ENCODE peak calls at places on chromosomes 2 and 18, in four cellular contexts. D is colonic mucosa, M is Calu3, J is HFFc6. C is an unnamed sample.

GRCh38 chr2:226585130-226585561 is 214.5 kb downstream of the IRS1 start:
- DNase-seq in D (no peak), M (no peak), J (no peak), C (no peak)

GRCh38 chr2:218259099-218259921 is 1.5 kb upstream of the GPBAR1 start:
- DNase-seq in D (no peak), M (no peak), J (peak), C (no peak)

GRCh38 chr2:210092791-210093190 is 78.4 kb downstream of the KANSL1L start:
- DNase-seq in D (no peak), M (no peak), J (no peak), C (no peak)

GRCh38 chr18:57624988-57625387 is 3.4 kb upstream of the NARS1 start:
- DNase-seq in D (no peak), M (no peak), J (peak), C (no peak)

GRCh38 chr18:5998166-5998881 is 103.0 kb upstream of the TMEM200C start:
- DNase-seq in D (no peak), M (no peak), J (no peak), C (no peak)

GRCh38 chr2:142745691-142746090 is 131.8 kb upstream of the KYNU start:
- DNase-seq in D (no peak), M (no peak), J (no peak), C (no peak)

GRCh38 chr2:226176298-226176984 is 623.2 kb downstream of the IRS1 start:
- DNase-seq in D (no peak), M (no peak), J (no peak), C (no peak)

GRCh38 chr2:219658447-219658846 is 31.0 kb downstream of the SLC4A3 start:
- DNase-seq in D (no peak), M (no peak), J (peak), C (no peak)

GRCh38 chr2:15714609-15715008 is 122.9 kb downstream of the DDX1 start:
- DNase-seq in D (no peak), M (no peak), J (no peak), C (no peak)

GRCh38 chr2:101306410-101306809 is 2.1 kb downstream of the RNF149 start:
- DNase-seq in D (no peak), M (no peak), J (no peak), C (no peak)

GRCh38 chr2:54523336-54523959 is 67.3 kb downstream of the SPTBN1 start:
- DNase-seq in D (no peak), M (no peak), J (no peak), C (no peak)

GRCh38 chr2:199329466-199329865 is 128.3 kb downstream of the SATB2 start:
- DNase-seq in D (no peak), M (no peak), J (no peak), C (no peak)

GRCh38 chr18:57052759-57053158 is 94.1 kb upstream of the BOD1L2 start:
- DNase-seq in D (peak), M (no peak), J (no peak), C (no peak)

GRCh38 chr18:44777429-44778192 is 96.9 kb downstream of the SETBP1 start:
- DNase-seq in D (no peak), M (no peak), J (no peak), C (no peak)

GRCh38 chr2:50125230-50125629 is 906.7 kb downstream of the NRXN1 start:
- DNase-seq in D (no peak), M (no peak), J (no peak), C (no peak)

GRCh38 chr18:22108674-22109073 is 60.7 kb upstream of the GATA6 start:
- DNase-seq in D (no peak), M (peak), J (no peak), C (no peak)

GRCh38 chr2:147351789-147352188 is 493.0 kb upstream of the ACVR2A start:
- DNase-seq in D (no peak), M (no peak), J (no peak), C (no peak)

GRCh38 chr2:175205523-175205922 is 24.0 kb upstream of the ATP5MC3 start:
- DNase-seq in D (no peak), M (no peak), J (peak), C (no peak)

GRCh38 chr2:39223909-39224308 is 19.9 kb downstream of the CDKL4 start:
- DNase-seq in D (no peak), M (no peak), J (no peak), C (no peak)
- TF ChIP-seq CTCF in D (no peak), M (no peak), J (no peak), C (no peak)

GRCh38 chr2:187590175-187590574 is 35.9 kb upstream of the TFPI start:
- DNase-seq in D (no peak), M (no peak), J (no peak), C (no peak)

GRCh38 chr2:187593697-187594096 is 39.5 kb upstream of the TFPI start:
- DNase-seq in D (no peak), M (no peak), J (peak), C (no peak)

GRCh38 chr2:187593098-187593497 is 38.9 kb upstream of the TFPI start:
- DNase-seq in D (no peak), M (no peak), J (no peak), C (no peak)

DNA sequence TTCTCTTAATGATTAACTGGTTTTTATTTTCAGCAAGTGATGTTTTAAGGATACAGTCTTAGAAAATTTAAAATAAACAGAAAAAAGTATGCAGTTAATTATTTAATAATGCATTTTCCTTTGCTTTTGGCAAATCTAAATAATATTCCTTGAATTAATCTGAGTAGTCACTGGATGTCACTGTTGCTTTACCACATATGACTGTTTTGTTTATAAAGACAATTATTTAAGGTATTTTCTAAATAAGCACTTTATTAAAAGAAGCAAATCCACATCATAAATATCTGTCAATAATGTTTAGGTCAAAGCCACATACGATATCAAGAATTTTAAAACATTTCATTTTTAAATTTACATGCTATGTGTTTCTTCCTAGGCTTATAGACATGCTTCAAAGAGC is 40.6 kb upstream of the TFPI start:
- DNase-seq in D (no peak), M (no peak), J (no peak), C (no peak)
- TF ChIP-seq CTCF in D (no peak), M (no peak), J (peak), C (no peak)

DNA sequence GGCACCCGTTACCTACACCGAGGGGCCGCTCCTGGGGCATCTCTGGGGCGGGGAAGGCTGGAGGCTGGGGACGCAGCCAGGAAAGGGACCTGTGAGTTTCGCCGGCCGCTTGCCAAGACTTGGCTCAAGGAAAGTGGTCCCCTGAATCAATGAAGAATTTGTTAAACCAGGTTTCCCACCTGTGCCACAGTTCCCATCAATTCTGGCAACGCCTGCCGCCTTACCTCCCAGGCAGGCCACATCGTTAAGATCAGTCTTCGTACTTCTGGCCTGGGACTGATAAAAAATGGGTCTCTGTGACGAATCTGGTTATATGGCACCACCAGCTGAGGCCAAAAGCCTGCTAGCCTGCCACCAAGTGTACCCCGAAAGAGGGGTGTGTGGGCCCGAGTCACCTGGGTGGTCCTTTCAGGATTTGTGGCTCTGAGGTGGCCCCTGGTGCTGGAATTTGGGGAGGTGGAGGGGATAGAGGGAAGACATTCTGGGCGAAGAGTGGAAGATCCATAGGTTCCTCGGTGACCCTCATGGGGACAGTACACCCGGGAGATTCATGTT is 789 bp upstream of the TGFA start:
- DNase-seq in D (no peak), M (no peak), J (no peak), C (no peak)
- TF ChIP-seq CTCF in D (no peak), M (peak), J (peak), C (no peak)

GRCh38 chr2:56082665-56083064 is 101.1 kb upstream of the CCDC85A start:
- DNase-seq in D (no peak), M (no peak), J (no peak), C (no peak)

GRCh38 chr2:56077352-56077915 is 106.4 kb upstream of the CCDC85A start:
- DNase-seq in D (peak), M (peak), J (peak), C (no peak)
- TF ChIP-seq CTCF in D (no peak), M (peak), J (peak), C (no peak)

GRCh38 chr18:23933407-23933806 is 81.1 kb upstream of the TTC39C start:
- DNase-seq in D (no peak), M (no peak), J (peak), C (no peak)

GRCh38 chr18:23935804-23936203 is 78.8 kb upstream of the TTC39C start:
- DNase-seq in D (no peak), M (no peak), J (no peak), C (no peak)

GRCh38 chr18:23934863-23935262 is 79.7 kb upstream of the TTC39C start:
- DNase-seq in D (no peak), M (no peak), J (no peak), C (no peak)

GRCh38 chr18:23932385-23933067 is 82.0 kb upstream of the TTC39C start:
- DNase-seq in D (no peak), M (no peak), J (no peak), C (no peak)

DNA sequence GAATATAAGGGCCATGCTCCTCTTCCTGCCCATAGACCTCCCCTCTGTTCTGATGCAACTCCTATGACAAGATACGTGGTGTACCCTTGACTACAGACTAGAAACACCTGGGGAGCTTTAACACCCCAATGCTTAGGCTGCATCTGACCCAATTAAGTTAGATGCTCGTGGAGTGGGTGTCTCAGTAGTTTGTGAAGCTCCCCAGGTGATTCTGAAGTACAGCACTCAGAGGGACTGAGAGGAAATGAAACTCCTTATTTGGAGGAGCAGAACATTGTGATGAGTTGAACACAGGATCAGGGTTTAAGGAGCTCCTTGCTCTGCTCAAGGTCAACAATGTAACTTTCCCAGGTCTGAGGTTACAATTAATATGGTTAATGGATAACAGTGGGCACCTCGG is 80.3 kb upstream of the TTC39C start:
- DNase-seq in D (no peak), M (no peak), J (no peak), C (no peak)
- TF ChIP-seq CTCF in D (no peak), M (no peak), J (no peak), C (no peak)

C was measured in omental fat pad.